ENCODE peak calls at places on chromosomes 13 and 19, in four cellular contexts. Z is H9, F is mammary epithelial cell, N is K562. K is an unnamed sample. For H3K4me1, the result is how much of the 10 kb centered on the place peaks cover.

GRCh38 chr19:2503521-2504109 is 27.7 kb downstream of the GADD45B start:
- DNase-seq in Z (no peak), F (peak), N (peak), K (no peak)

GRCh38 chr13:25253702-25254101 is 33.6 kb downstream of the MTMR6 start:
- DNase-seq in Z (no peak), F (peak), N (no peak), K (no peak)

GRCh38 chr19:44753932-44754742 is 5.6 kb downstream of the BCL3 start:
- DNase-seq in Z (peak), F (peak), N (peak), K (peak)

GRCh38 chr13:102658678-102659077 is 36.2 kb downstream of the METTL21C start:
- DNase-seq in Z (no peak), F (no peak), N (no peak), K (no peak)

GRCh38 chr19:47258895-47259555 is 2.7 kb downstream of the CCDC9 start:
- DNase-seq in Z (no peak), F (no peak), N (no peak), K (no peak)

GRCh38 chr13:54387607-54388006 is 1359.0 kb downstream of the OLFM4 start:
- DNase-seq in Z (no peak), F (no peak), N (no peak), K (no peak)

GRCh38 chr13:41452462-41452861 is 4.9 kb upstream of the RGCC start:
- DNase-seq in Z (no peak), F (peak), N (no peak), K (no peak)

GRCh38 chr13:95676100-95676774 is 702 bp upstream of the DNAJC3 start:
- DNase-seq in Z (peak), F (peak), N (peak), K (peak)

GRCh38 chr19:47402504-47402903 is 16.8 kb downstream of the MEIS3 start:
- DNase-seq in Z (no peak), F (no peak), N (no peak), K (no peak)

GRCh38 chr19:55178781-55179569 is 1.1 kb downstream of the SYT5 start:
- DNase-seq in Z (peak), F (peak), N (peak), K (peak)

GRCh38 chr13:76672422-76672821 is 213.8 kb downstream of the KCTD12 start:
- DNase-seq in Z (no peak), F (peak), N (no peak), K (no peak)

GRCh38 chr19:16649734-16650133 is 10.2 kb downstream of the SMIM7 start:
- DNase-seq in Z (no peak), F (no peak), N (no peak), K (no peak)

GRCh38 chr13:113947321-113948033 is 26.4 kb downstream of the C13orf46 start:
- DNase-seq in Z (peak), F (peak), N (peak), K (no peak)

GRCh38 chr13:37627428-37627827 is 28.9 kb upstream of the POSTN start:
- DNase-seq in Z (no peak), F (no peak), N (no peak), K (no peak)

GRCh38 chr13:27273658-27274425 is 3.2 kb downstream of the RASL11A start:
- DNase-seq in Z (peak), F (no peak), N (no peak), K (no peak)

GRCh38 chr13:98450495-98451167 is 126.3 kb downstream of the STK24 start:
- DNase-seq in Z (no peak), F (no peak), N (no peak), K (no peak)

GRCh38 chr13:86585826-86586225 is 786.6 kb upstream of the SLITRK6 start:
- DNase-seq in Z (no peak), F (no peak), N (no peak), K (no peak)

GRCh38 chr13:93398167-93398566 is 171.6 kb downstream of the GPC6 start:
- DNase-seq in Z (no peak), F (no peak), N (no peak), K (no peak)

GRCh38 chr19:3441089-3441985 is 39.0 kb downstream of the SMIM24 start:
- DNase-seq in Z (no peak), F (no peak), N (no peak), K (no peak)

GRCh38 chr13:40031031-40031430 is 375.6 kb downstream of the COG6 start:
- DNase-seq in Z (no peak), F (peak), N (no peak), K (no peak)

GRCh38 chr19:17719730-17720486 is 628 bp downstream of the MAP1S start:
- DNase-seq in Z (no peak), F (peak), N (no peak), K (peak)

GRCh38 chr19:7779631-7780486 is 16.8 kb downstream of the CLEC4M start:
- DNase-seq in Z (no peak), F (no peak), N (no peak), K (no peak)

GRCh38 chr19:52735734-52736133 is 890 bp upstream of the ZNF611 start:
- DNase-seq in Z (peak), F (peak), N (no peak), K (no peak)

GRCh38 chr13:109509154-109509905 is 277.1 kb downstream of the IRS2 start:
- DNase-seq in Z (no peak), F (peak), N (no peak), K (no peak)

GRCh38 chr19:49808762-49809154 is 4.3 kb downstream of the FUZ start:
- DNase-seq in Z (peak), F (peak), N (peak), K (peak)

GRCh38 chr13:68988176-68988575 is 1119.5 kb upstream of the ATXN8OS start:
- DNase-seq in Z (no peak), F (no peak), N (no peak), K (no peak)

GRCh38 chr13:73677041-73677589 is 457.1 kb downstream of the KLF12 start:
- DNase-seq in Z (no peak), F (peak), N (no peak), K (no peak)

GRCh38 chr13:102729560-102730275 is 34.9 kb upstream of the METTL21C start:
- DNase-seq in Z (no peak), F (peak), N (no peak), K (no peak)

GRCh38 chr19:41422456-41422855 is 4.7 kb downstream of the B3GNT8 start:
- DNase-seq in Z (no peak), F (no peak), N (no peak), K (no peak)

GRCh38 chr13:20558982-20559381 is 8.0 kb upstream of the IFT88 start:
- DNase-seq in Z (no peak), F (no peak), N (no peak), K (no peak)

GRCh38 chr19:32339988-32340874 is 5.2 kb upstream of the ZNF507 start:
- DNase-seq in Z (peak), F (no peak), N (peak), K (peak)

DNA sequence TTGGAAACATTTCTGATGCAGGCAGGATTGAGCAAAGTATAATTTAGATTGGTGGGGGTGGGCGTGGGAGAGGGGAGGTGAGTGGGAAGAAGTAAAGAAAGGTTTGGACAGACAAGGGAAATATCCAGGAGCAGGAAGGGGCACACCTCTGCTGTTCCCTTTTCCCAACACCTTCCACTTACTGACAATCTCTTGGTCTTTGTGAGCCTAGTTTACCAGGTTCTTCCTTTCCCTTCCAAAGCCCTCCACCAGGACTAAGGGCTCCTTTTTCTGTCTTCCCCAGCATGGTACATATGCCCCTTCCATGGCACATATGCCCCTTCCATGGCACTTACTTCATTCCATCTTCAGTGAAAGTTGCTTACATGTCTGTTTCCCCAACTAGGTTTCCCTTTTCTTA is 6.2 kb upstream of the THSD1 start:
- DNase-seq in Z (no peak), F (no peak), N (no peak), K (no peak)
- H3K4me1 ChIP-seq in Z (under half), F (under half), N (under half), K (under half)

GRCh38 chr13:32964987-32965386 is 51.2 kb upstream of the KL start:
- DNase-seq in Z (no peak), F (no peak), N (no peak), K (no peak)

DNA sequence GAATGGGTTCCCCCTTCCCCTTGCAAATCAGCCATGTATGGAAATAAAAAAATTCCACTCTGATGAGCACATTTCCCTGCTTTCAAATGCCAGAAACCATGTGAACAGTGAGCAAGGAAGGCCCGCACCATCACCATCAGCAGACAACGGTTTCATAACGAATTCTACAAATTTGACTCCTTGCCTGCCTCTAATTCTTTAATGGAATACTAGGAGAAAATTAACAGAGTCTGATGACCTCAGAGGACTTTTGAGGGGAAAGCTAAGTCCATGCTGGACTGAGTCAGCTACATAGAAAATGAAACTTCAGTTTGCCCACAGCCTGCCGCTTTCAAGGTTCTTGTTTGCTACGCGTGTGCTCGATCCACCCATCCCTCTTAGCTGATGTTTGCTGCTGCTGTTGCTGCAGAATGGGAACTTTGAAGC is 46.7 kb upstream of the KL start:
- DNase-seq in Z (no peak), F (no peak), N (no peak), K (no peak)
- H2AFZ ChIP-seq in Z (no peak), F (no peak), N (no peak), K (no peak)

DNA sequence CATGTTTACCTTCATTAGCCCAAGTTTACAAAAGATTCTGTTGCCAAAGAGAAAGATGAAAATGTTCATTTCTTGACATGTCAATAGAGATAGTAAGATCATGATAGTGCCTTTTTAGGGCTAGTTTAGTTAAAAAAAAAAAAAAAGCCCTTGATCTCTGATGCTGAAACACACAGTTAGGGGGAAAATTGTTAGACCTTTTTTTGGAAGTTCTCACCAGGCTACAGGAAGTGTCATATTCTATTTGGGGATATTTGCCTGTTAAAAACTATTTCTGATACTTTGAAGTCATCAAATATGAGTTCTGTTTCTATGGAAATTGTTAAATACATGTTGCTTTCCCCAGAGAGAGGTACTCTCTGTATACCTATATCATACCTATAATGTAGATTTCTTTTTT is 21.6 kb downstream of the SLAIN1 start:
- DNase-seq in Z (no peak), F (no peak), N (no peak), K (no peak)
- H3K4me1 ChIP-seq in Z (under half), F (under half), N (under half), K (under half)

GRCh38 chr13:44420376-44421220 is 47.0 kb downstream of the SERP2 start:
- DNase-seq in Z (no peak), F (no peak), N (no peak), K (no peak)

GRCh38 chr13:44425041-44425814 is 51.6 kb downstream of the SERP2 start:
- DNase-seq in Z (no peak), F (no peak), N (no peak), K (no peak)

GRCh38 chr13:44423824-44424223 is 50.2 kb downstream of the SERP2 start:
- DNase-seq in Z (no peak), F (no peak), N (no peak), K (no peak)

GRCh38 chr13:44421853-44422525 is 48.4 kb downstream of the SERP2 start:
- DNase-seq in Z (no peak), F (no peak), N (no peak), K (no peak)

GRCh38 chr13:44422755-44423643 is 49.4 kb downstream of the SERP2 start:
- DNase-seq in Z (no peak), F (no peak), N (no peak), K (no peak)
- H2AFZ ChIP-seq in Z (no peak), F (no peak), N (peak), K (no peak)

DNA sequence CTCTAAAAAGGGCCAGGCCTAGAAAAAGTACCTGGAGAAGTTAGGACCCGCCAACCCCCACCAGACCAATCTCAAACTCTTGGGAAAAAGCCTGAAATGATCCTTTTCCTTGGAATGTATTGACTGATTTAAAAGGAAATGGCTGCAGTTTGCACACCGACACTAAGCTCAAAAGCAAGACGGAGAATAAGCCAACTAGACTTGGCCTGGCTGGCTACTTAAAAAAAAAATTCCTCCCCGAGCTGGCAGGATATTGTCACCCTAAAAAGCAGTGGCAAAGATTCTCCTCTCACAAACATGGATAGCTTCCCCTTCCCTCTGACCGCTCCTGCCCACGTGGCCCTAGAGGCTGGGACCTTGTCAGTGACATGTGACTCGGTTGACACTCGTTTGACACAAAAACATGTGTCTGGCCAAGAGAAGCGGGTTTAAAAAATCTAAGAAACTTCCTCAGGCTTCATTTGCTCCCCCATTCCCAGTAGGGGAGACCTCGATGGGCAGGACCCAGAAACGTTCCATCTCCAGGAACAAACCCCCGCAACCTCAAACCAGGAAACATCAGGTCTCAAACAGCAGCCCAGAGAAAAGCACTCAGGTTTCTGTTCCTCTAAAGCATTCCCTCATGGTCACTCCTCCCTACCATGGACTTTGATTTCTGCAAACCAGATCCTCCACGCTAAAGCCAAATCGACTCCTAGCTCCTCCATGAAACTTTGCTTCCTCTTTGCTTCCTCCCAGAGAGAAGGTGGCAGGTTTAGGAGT is 1.3 kb downstream of the RFX1 start:
- DNase-seq in Z (no peak), F (peak), N (peak), K (no peak)
- H3K4me1 ChIP-seq in Z (under half), F (under half), N (under half), K (under half)

DNA sequence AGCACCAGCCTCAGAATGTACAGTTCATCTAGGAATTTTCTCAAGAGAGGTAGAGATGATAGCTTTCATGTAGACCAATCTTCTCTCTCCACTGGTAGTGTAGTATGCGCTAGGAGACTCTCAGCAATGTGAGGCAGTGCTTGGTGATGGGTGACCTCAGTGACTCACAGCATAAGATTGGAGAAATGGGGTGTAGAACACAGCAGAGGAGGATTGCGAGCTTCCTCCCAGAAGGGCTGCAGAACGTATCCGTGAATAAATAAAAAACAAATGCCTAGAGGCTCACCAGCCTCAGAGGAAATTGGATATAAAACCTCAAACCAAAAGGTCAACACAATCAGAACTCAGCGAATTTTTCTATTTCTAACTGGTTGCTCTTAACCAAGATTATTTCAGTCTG is 182.9 kb upstream of the RXFP2 start:
- DNase-seq in Z (no peak), F (no peak), N (no peak), K (no peak)
- H2AFZ ChIP-seq in Z (no peak), F (no peak), N (no peak), K (no peak)